ENCODE peak calls at places on chromosomes 5 and 9, in five cellular contexts. One of them, this sample, is unnamed.

GRCh38 chr5:61658592-61659008 is 326.5 kb downstream of the ZSWIM6 start:
- DNase-seq in neural progenitor cell: peak; percentile 91
- DNase-seq in HepG2: peak; percentile 44
- DNase-seq in mammary epithelial cell: peak; percentile 55
- DNase-seq in H9: peak; percentile 93
- DNase-seq in this sample: peak; percentile 88

GRCh38 chr9:120350596-120350995 is 229.4 kb downstream of the CDK5RAP2 start:
- DNase-seq in neural progenitor cell: no peak
- DNase-seq in HepG2: no peak
- DNase-seq in mammary epithelial cell: no peak
- DNase-seq in H9: no peak
- DNase-seq in this sample: no peak

GRCh38 chr9:93290495-93291434 is 106.8 kb downstream of the WNK2 start:
- DNase-seq in neural progenitor cell: no peak
- DNase-seq in HepG2: no peak
- DNase-seq in mammary epithelial cell: no peak
- DNase-seq in H9: peak; percentile 31
- DNase-seq in this sample: no peak

GRCh38 chr9:74942801-74943200 is 9.9 kb downstream of the C9orf40 start:
- DNase-seq in neural progenitor cell: no peak
- DNase-seq in HepG2: no peak
- DNase-seq in mammary epithelial cell: no peak
- DNase-seq in H9: no peak
- DNase-seq in this sample: peak; percentile 20

GRCh38 chr5:93299596-93300308 is 281.3 kb downstream of the NR2F1-AS1 start:
- DNase-seq in neural progenitor cell: peak; percentile 95
- DNase-seq in HepG2: no peak
- DNase-seq in mammary epithelial cell: no peak
- DNase-seq in H9: peak; percentile 39
- DNase-seq in this sample: no peak

GRCh38 chr5:165881259-165881658 is 2375.8 kb downstream of the MAT2B start:
- DNase-seq in neural progenitor cell: peak; percentile 6
- DNase-seq in HepG2: no peak
- DNase-seq in mammary epithelial cell: no peak
- DNase-seq in H9: no peak
- DNase-seq in this sample: no peak

GRCh38 chr5:174945853-174946252 is 221.5 kb downstream of the MSX2 start:
- DNase-seq in neural progenitor cell: no peak
- DNase-seq in HepG2: no peak
- DNase-seq in mammary epithelial cell: no peak
- DNase-seq in H9: no peak
- DNase-seq in this sample: no peak

GRCh38 chr9:133957328-133957727 is 34.8 kb downstream of the VAV2 start:
- DNase-seq in neural progenitor cell: no peak
- DNase-seq in HepG2: no peak
- DNase-seq in mammary epithelial cell: no peak
- DNase-seq in H9: no peak
- DNase-seq in this sample: no peak

GRCh38 chr5:179405426-179406030 is 60.3 kb upstream of the ADAMTS2 start:
- DNase-seq in neural progenitor cell: no peak
- DNase-seq in HepG2: no peak
- DNase-seq in mammary epithelial cell: no peak
- DNase-seq in H9: peak; percentile 14
- DNase-seq in this sample: peak; percentile 2

GRCh38 chr9:1216532-1216931 is 166.4 kb downstream of the DMRT2 start:
- DNase-seq in neural progenitor cell: no peak
- DNase-seq in HepG2: no peak
- DNase-seq in mammary epithelial cell: no peak
- DNase-seq in H9: no peak
- DNase-seq in this sample: no peak

GRCh38 chr9:116765009-116765408 is 77.9 kb downstream of the TRIM32 start:
- DNase-seq in neural progenitor cell: peak; percentile 24
- DNase-seq in HepG2: no peak
- DNase-seq in mammary epithelial cell: no peak
- DNase-seq in H9: no peak
- DNase-seq in this sample: no peak

GRCh38 chr9:70195456-70195855 is 63.3 kb upstream of the SMC5 start:
- DNase-seq in neural progenitor cell: no peak
- DNase-seq in HepG2: no peak
- DNase-seq in mammary epithelial cell: no peak
- DNase-seq in H9: no peak
- DNase-seq in this sample: no peak

GRCh38 chr5:40399349-40399748 is 280.4 kb upstream of the PTGER4 start:
- DNase-seq in neural progenitor cell: no peak
- DNase-seq in HepG2: no peak
- DNase-seq in mammary epithelial cell: peak; percentile 47
- DNase-seq in H9: no peak
- DNase-seq in this sample: no peak

GRCh38 chr5:71836547-71837112 is 117.6 kb downstream of the CARTPT start:
- DNase-seq in neural progenitor cell: no peak
- DNase-seq in HepG2: no peak
- DNase-seq in mammary epithelial cell: no peak
- DNase-seq in H9: no peak
- DNase-seq in this sample: no peak

GRCh38 chr5:72390836-72391235 is 70.7 kb downstream of the PTCD2 start:
- DNase-seq in neural progenitor cell: no peak
- DNase-seq in HepG2: no peak
- DNase-seq in mammary epithelial cell: no peak
- DNase-seq in H9: no peak
- DNase-seq in this sample: no peak

GRCh38 chr5:100424017-100424416 is 111.2 kb upstream of the FAM174A start:
- DNase-seq in neural progenitor cell: no peak
- DNase-seq in HepG2: no peak
- DNase-seq in mammary epithelial cell: no peak
- DNase-seq in H9: no peak
- DNase-seq in this sample: no peak

GRCh38 chr9:77989909-77990308 is 41.7 kb downstream of the GNAQ start:
- DNase-seq in neural progenitor cell: no peak
- DNase-seq in HepG2: no peak
- DNase-seq in mammary epithelial cell: no peak
- DNase-seq in H9: no peak
- DNase-seq in this sample: no peak

GRCh38 chr5:90557871-90558270 is 726 bp upstream of the ADGRV1 start:
- DNase-seq in neural progenitor cell: no peak
- DNase-seq in HepG2: no peak
- DNase-seq in mammary epithelial cell: no peak
- DNase-seq in H9: no peak
- DNase-seq in this sample: no peak

GRCh38 chr5:115575167-115576070 is 26.9 kb downstream of the TICAM2 start:
- DNase-seq in neural progenitor cell: no peak
- DNase-seq in HepG2: peak; percentile 2
- DNase-seq in mammary epithelial cell: peak; percentile 44
- DNase-seq in H9: no peak
- DNase-seq in this sample: no peak

GRCh38 chr5:130109152-130109551 is 204.9 kb downstream of the CHSY3 start:
- DNase-seq in neural progenitor cell: peak; percentile 59
- DNase-seq in HepG2: peak; percentile 27
- DNase-seq in mammary epithelial cell: peak; percentile 30
- DNase-seq in H9: no peak
- DNase-seq in this sample: peak; percentile 38

GRCh38 chr9:15142903-15143534 is 164.0 kb downstream of the TTC39B start:
- DNase-seq in neural progenitor cell: peak; percentile 69
- DNase-seq in HepG2: peak; percentile 50
- DNase-seq in mammary epithelial cell: no peak
- DNase-seq in H9: peak; percentile 43
- DNase-seq in this sample: peak; percentile 70

GRCh38 chr9:21031091-21031817 is at the start of gene HACD4:
- DNase-seq in neural progenitor cell: peak; percentile 61
- DNase-seq in HepG2: no peak
- DNase-seq in mammary epithelial cell: peak; percentile 8
- DNase-seq in H9: peak; percentile 73
- DNase-seq in this sample: peak; percentile 64

GRCh38 chr9:21031818-21032203 is 371 bp upstream of the HACD4 start:
- DNase-seq in neural progenitor cell: no peak
- DNase-seq in HepG2: no peak
- DNase-seq in mammary epithelial cell: no peak
- DNase-seq in H9: no peak
- DNase-seq in this sample: no peak

GRCh38 chr9:21029661-21030060 is 1.8 kb downstream of the HACD4 start:
- DNase-seq in neural progenitor cell: no peak
- DNase-seq in HepG2: no peak
- DNase-seq in mammary epithelial cell: no peak
- DNase-seq in H9: no peak
- DNase-seq in this sample: no peak

GRCh38 chr9:21028476-21028875 is 3.0 kb downstream of the HACD4 start:
- DNase-seq in neural progenitor cell: no peak
- DNase-seq in HepG2: no peak
- DNase-seq in mammary epithelial cell: no peak
- DNase-seq in H9: no peak
- DNase-seq in this sample: no peak

DNA sequence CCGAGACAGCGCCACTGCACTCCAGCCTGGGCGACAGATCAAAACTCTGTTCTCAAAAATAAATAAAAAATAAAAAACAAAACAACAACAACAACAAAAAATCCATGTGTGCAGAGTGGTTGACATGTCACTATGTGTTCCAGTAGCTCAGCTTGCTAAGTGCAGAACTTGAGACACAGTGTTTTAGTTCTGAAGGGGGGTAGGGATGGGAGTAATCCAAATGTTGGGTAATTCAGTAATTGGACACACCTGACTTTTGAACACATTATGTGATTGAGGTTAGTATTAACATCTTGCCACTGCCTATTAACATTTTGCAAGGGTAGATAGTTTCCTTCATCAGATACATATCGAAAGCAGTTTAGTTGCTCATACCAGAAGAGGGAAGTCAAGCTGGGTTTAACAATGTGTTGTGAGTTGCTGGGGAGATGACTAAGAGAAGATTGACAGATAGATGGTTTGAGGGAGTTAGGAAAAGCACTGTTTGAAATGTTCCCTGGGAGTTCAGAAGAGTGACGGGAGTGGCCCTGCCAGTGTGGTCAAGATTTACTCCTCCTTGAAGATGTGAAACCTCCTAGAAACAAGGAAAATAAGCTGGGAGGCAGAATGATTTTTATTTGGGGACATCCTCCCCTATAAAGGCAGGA is 928 bp downstream of the HACD4 start:
- DNase-seq in neural progenitor cell: no peak
- DNase-seq in HepG2: no peak
- DNase-seq in mammary epithelial cell: no peak
- DNase-seq in H9: no peak
- DNase-seq in this sample: peak; percentile 10
- TF ChIP-seq CTCF in neural progenitor cell: no peak
- TF ChIP-seq CTCF in HepG2: no peak
- TF ChIP-seq CTCF in mammary epithelial cell: no peak
- TF ChIP-seq CTCF in H9: no peak
- TF ChIP-seq CTCF in this sample: no peak

GRCh38 chr9:113910036-113910639 is 34.0 kb downstream of the ZNF618 start:
- DNase-seq in neural progenitor cell: no peak
- DNase-seq in HepG2: no peak
- DNase-seq in mammary epithelial cell: no peak
- DNase-seq in H9: peak; percentile 14
- DNase-seq in this sample: peak; percentile 31

GRCh38 chr9:113913426-113914195 is 37.5 kb downstream of the ZNF618 start:
- DNase-seq in neural progenitor cell: no peak
- DNase-seq in HepG2: no peak
- DNase-seq in mammary epithelial cell: no peak
- DNase-seq in H9: peak; percentile 24
- DNase-seq in this sample: no peak

GRCh38 chr9:113912816-113913215 is 36.7 kb downstream of the ZNF618 start:
- DNase-seq in neural progenitor cell: no peak
- DNase-seq in HepG2: no peak
- DNase-seq in mammary epithelial cell: no peak
- DNase-seq in H9: no peak
- DNase-seq in this sample: peak; percentile 19

GRCh38 chr9:113909421-113909820 is 33.3 kb downstream of the ZNF618 start:
- DNase-seq in neural progenitor cell: no peak
- DNase-seq in HepG2: no peak
- DNase-seq in mammary epithelial cell: no peak
- DNase-seq in H9: peak; percentile 26
- DNase-seq in this sample: no peak

DNA sequence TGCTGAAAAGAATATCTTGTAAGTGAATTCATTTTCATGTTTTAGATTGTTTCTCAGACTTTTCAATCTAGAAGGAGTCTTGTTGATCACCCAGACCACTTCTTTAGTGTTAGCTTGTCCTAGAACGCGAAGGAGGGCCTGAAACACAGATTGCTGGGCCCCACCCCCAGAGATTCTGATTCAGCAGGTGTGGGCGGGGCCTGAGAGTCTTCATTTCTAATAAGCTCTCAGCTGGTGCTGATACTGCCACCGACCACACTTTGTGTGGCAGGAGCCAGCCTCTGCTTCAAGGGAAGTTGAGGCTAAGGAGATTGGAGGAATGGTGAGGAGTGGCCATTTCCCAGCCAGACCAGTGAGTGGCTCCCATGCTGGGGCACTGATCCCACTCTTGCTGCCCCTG is 35.7 kb downstream of the ZNF618 start:
- DNase-seq in neural progenitor cell: peak; percentile 40
- DNase-seq in HepG2: no peak
- DNase-seq in mammary epithelial cell: no peak
- DNase-seq in H9: no peak
- DNase-seq in this sample: no peak
- H4K20me1 ChIP-seq in neural progenitor cell: peaks cover 97% of the 10 kb centered on the region
- H4K20me1 ChIP-seq in HepG2: no peaks in the 10 kb centered on the region
- H4K20me1 ChIP-seq in mammary epithelial cell: no peaks in the 10 kb centered on the region
- H4K20me1 ChIP-seq in H9: no peaks in the 10 kb centered on the region
- H4K20me1 ChIP-seq in this sample: peaks cover 16% of the 10 kb centered on the region

DNA sequence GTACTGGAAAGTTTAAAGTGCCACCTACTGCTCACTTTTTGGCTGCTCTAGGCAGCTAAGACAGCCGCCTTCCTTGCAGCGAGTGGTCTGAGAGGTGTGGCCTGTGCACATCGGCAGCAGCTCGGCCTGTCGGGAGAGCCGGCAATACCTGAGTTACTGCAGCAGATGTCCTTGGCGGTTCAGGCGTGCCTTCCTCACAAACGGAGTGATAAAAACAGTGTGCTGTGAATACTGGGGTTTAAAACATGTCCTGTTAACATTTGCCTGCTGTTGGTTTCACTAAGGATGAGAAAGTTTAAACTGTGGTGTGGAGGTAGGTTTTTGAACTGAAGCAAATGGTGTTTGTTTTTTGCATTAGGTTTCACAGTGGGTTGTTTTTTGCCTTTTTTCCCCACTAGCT is 12.9 kb downstream of the TRAF2 start:
- DNase-seq in neural progenitor cell: no peak
- DNase-seq in HepG2: no peak
- DNase-seq in mammary epithelial cell: no peak
- DNase-seq in H9: no peak
- DNase-seq in this sample: no peak
- TF ChIP-seq CTCF in neural progenitor cell: no peak
- TF ChIP-seq CTCF in HepG2: no peak
- TF ChIP-seq CTCF in mammary epithelial cell: no peak
- TF ChIP-seq CTCF in H9: no peak
- TF ChIP-seq CTCF in this sample: no peak

DNA sequence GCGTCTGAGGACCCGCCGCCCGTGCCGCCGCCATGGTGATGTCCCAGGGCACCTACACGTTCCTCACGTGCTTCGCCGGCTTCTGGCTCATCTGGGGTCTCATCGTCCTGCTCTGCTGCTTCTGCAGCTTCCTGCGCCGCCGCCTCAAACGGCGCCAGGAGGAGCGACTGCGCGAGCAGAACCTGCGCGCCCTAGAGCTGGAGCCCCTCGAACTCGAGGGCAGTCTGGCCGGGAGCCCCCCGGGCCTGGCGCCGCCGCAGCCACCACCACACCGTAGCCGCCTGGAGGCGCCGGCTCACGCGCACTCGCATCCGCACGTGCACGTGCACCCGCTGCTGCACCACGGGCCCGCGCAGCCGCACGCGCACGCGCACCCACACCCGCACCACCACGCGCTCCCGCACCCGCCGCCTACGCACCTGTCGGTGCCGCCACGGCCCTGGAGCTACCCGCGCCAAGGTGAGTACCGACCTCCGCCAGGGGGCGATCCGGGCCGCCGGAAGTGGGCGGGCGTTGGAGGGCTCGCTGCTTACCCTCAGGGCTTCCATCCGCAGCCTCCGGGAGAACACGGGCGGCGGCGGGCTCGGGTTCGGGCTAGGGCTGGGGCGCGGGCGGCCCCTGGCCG is 8.5 kb downstream of the PRR7 start:
- DNase-seq in neural progenitor cell: peak; percentile 94
- DNase-seq in HepG2: peak; percentile 79
- DNase-seq in mammary epithelial cell: peak; percentile 60
- DNase-seq in H9: peak; percentile 93
- DNase-seq in this sample: peak; percentile 94
- H4K20me1 ChIP-seq in neural progenitor cell: peaks cover 56% of the 10 kb centered on the region
- H4K20me1 ChIP-seq in HepG2: peaks cover 12% of the 10 kb centered on the region
- H4K20me1 ChIP-seq in mammary epithelial cell: no peaks in the 10 kb centered on the region
- H4K20me1 ChIP-seq in H9: no peaks in the 10 kb centered on the region
- H4K20me1 ChIP-seq in this sample: peaks cover 17% of the 10 kb centered on the region